ENCODE peak calls at places on chromosomes 12 and 14, in eight cellular contexts. Q is left lung; P is glutamatergic neuron; N is psoas muscle; H is heart left ventricle; R is CD8-positive, alpha-beta T cell; X is HL-60; V is epithelial cell of esophagus. E is an unnamed sample.

GRCh38 chr12:66154776-66155175 is 15.0 kb downstream of the TMBIM4 start:
- DNase-seq in N (no peak), V (no peak), P (no peak), H (no peak), X (no peak), Q (no peak), R (no peak), E (no peak)

GRCh38 chr14:81464253-81465001 is 64.3 kb upstream of the STON2 start:
- DNase-seq in N (no peak), P (no peak), R (peak; percentile 58), Q (no peak), V (peak; percentile 58), X (peak; percentile 49), H (peak; percentile 35), E (no peak)

GRCh38 chr14:62097072-62097471 is 334.9 kb downstream of the SNAPC1 start:
- DNase-seq in Q (no peak), P (no peak), V (peak; percentile 2), N (no peak), R (no peak), H (no peak), X (no peak), E (no peak)

GRCh38 chr14:96415559-96415958 is 23.6 kb downstream of the AK7 start:
- DNase-seq in R (no peak), N (no peak), P (no peak), V (no peak), X (no peak), H (no peak), Q (no peak), E (no peak)

GRCh38 chr12:52464921-52465320 is 8.7 kb downstream of the KRT6C start:
- DNase-seq in R (no peak), Q (no peak), X (no peak), P (no peak), N (no peak), V (no peak), H (no peak), E (no peak)

GRCh38 chr14:76647699-76648298 is 113.5 kb upstream of the VASH1 start:
- DNase-seq in V (peak; percentile 69), H (peak; percentile 31), Q (no peak), X (peak; percentile 8), P (no peak), R (no peak), N (no peak), E (no peak)

GRCh38 chr12:59651230-59651920 is 55.5 kb downstream of the SLC16A7 start:
- DNase-seq in R (no peak), Q (no peak), P (no peak), H (no peak), V (peak; percentile 55), N (no peak), X (no peak), E (no peak)

GRCh38 chr14:85527006-85527405 is 2.9 kb upstream of the FLRT2 start:
- DNase-seq in P (no peak), V (peak; percentile 32), N (no peak), Q (no peak), X (no peak), R (no peak), H (no peak), E (no peak)

GRCh38 chr14:74141703-74142102 is 56.9 kb downstream of the LIN52 start:
- DNase-seq in X (no peak), N (no peak), H (no peak), Q (no peak), P (no peak), R (no peak), V (peak; percentile 54), E (no peak)

GRCh38 chr14:31968107-31968810 is 108.8 kb upstream of the ARHGAP5 start:
- DNase-seq in Q (no peak), X (no peak), P (no peak), R (no peak), V (no peak), N (no peak), H (no peak), E (no peak)

GRCh38 chr14:91311284-91311662 is 66.8 kb upstream of the GPR68 start:
- DNase-seq in N (no peak), R (peak; percentile 64), P (no peak), H (no peak), V (no peak), X (peak; percentile 71), Q (no peak), E (no peak)

GRCh38 chr12:34292736-34293625 is 270.7 kb downstream of the ALG10 start:
- DNase-seq in X (no peak), H (no peak), N (no peak), R (no peak), V (no peak), Q (peak; percentile 20), P (peak; percentile 3), E (no peak)
- TF ChIP-seq CTCF in X (no peak), H (no peak), N (no peak), R (no peak), V (no peak), Q (no peak), P (no peak), E (no peak)

GRCh38 chr12:26058308-26058707 is 66.5 kb downstream of the BHLHE41 start:
- DNase-seq in N (no peak), H (no peak), Q (no peak), X (no peak), R (no peak), V (no peak), P (no peak), E (no peak)
- TF ChIP-seq CTCF in N (no peak), H (no peak), Q (no peak), X (no peak), R (no peak), V (no peak), P (no peak), E (no peak)

GRCh38 chr12:68001486-68002466 is 12.5 kb downstream of the IFNG-AS1 start:
- DNase-seq in H (no peak), V (peak; percentile 20), Q (no peak), X (no peak), N (no peak), P (no peak), R (no peak), E (no peak)
- TF ChIP-seq CTCF in H (no peak), V (peak; percentile 42), Q (no peak), X (peak; percentile 3), N (no peak), P (peak; percentile 56), R (no peak), E (peak; percentile 49)

DNA sequence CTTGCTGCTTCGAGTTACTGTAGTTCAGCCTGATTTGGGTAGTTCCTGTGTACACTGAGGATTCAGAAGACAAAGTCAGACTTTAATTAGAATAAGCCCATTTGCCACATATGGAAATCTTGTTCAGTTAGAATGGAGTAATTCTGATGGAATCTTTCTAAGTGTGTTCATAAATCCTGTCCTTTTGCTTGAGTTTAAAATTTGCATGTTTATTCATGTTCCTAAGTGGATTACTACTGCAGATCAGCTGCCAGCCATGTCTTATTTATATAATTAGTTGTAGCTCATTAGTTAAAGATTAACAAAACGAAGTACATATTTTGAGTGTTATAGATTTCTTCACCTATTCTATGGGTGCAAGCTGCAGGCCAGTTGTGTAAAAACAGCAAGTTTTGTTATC is 504.5 kb downstream of the PCNX1 start:
- DNase-seq in N (no peak), P (no peak), R (no peak), V (no peak), Q (no peak), X (no peak), H (no peak), E (no peak)
- TF ChIP-seq CTCF in N (no peak), P (no peak), R (no peak), V (no peak), Q (no peak), X (no peak), H (no peak), E (no peak)

GRCh38 chr14:24145219-24145618 is 1.2 kb downstream of the PSME2 start:
- DNase-seq in Q (no peak), H (no peak), X (no peak), N (no peak), P (no peak), R (no peak), V (no peak), E (no peak)
- TF ChIP-seq CTCF in Q (no peak), H (no peak), X (no peak), N (no peak), P (no peak), R (no peak), V (no peak), E (no peak)

GRCh38 chr14:102826161-102826560 is 48.9 kb downstream of the TRAF3 start:
- DNase-seq in R (no peak), Q (no peak), H (no peak), X (no peak), V (no peak), P (peak; percentile 55), N (no peak), E (no peak)

GRCh38 chr14:102825307-102826095 is 48.3 kb downstream of the TRAF3 start:
- DNase-seq in R (no peak), H (no peak), N (no peak), V (no peak), X (no peak), Q (no peak), P (no peak), E (no peak)

GRCh38 chr14:102823546-102823945 is 46.3 kb downstream of the TRAF3 start:
- DNase-seq in V (no peak), H (no peak), Q (no peak), N (no peak), R (no peak), P (no peak), X (no peak), E (no peak)

GRCh38 chr14:102826751-102827675 is 49.8 kb downstream of the TRAF3 start:
- DNase-seq in X (no peak), Q (no peak), V (no peak), N (no peak), P (no peak), R (no peak), H (no peak), E (no peak)

DNA sequence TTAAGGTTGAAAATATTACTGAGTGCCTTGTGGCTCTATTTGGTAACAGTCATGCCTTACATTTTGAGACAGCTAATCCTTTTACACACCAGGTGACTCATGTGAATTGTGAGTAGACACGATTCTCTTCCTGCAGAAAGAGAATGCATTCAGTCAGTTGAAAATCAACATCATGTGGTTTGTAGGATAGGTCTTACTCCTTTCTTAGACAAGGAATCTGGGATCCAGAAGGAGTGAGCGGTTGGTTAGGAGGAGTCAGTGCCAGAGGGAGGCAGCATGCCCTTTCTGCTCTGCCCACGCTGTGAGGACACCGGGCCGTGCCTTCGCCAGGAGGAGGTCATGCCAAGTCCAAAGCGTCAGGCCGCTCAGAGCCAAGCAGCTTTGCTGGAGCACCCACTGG is 47.6 kb downstream of the TRAF3 start:
- DNase-seq in Q (no peak), V (peak; percentile 87), H (peak; percentile 51), X (no peak), R (no peak), P (no peak), N (peak; percentile 59), E (no peak)
- TF ChIP-seq CTCF in Q (no peak), V (no peak), H (peak; percentile 17), X (no peak), R (no peak), P (no peak), N (peak; percentile 7), E (no peak)